ENCODE peak calls at places on chromosome 10, in nine cellular contexts. J is A549, X is heart left ventricle, Q is thyroid gland, Z is tibial artery, T is uterus, U is ovary, B is cardiac muscle cell, I is breast epithelium. H is an unnamed sample.

GRCh38 chr10:101777857-101778145 is 1.9 kb upstream of the FGF8 start:
- DNase-seq in J (peak), X (no peak), T (no peak), I (no peak), Z (peak), U (no peak), Q (no peak), B (no peak), H (no peak)

GRCh38 chr10:88467835-88468485 is 115.2 kb downstream of the RNLS start:
- DNase-seq in T (no peak), J (no peak), B (no peak), U (no peak), Q (no peak), X (no peak), Z (no peak), I (no peak), H (no peak)

GRCh38 chr10:46033602-46034011 is 3.2 kb upstream of the NCOA4 start:
- DNase-seq in J (peak), I (peak), X (no peak), Q (no peak), Z (no peak), U (no peak), B (peak), T (no peak), H (no peak)

GRCh38 chr10:133212853-133213494 is 17.0 kb upstream of the UTF1 start:
- DNase-seq in X (no peak), B (no peak), J (no peak), Q (no peak), T (no peak), I (no peak), Z (no peak), U (no peak), H (no peak)

GRCh38 chr10:103605359-103606156 is 112.1 kb downstream of the NEURL1 start:
- DNase-seq in U (peak), B (no peak), J (peak), I (no peak), T (peak), Z (peak), Q (peak), X (peak), H (peak)

GRCh38 chr10:70617798-70618568 is 15.4 kb upstream of the PRF1 start:
- DNase-seq in J (no peak), B (no peak), Z (no peak), X (no peak), U (no peak), T (no peak), I (no peak), Q (peak), H (no peak)

GRCh38 chr10:106619353-106619752 is 545.2 kb downstream of the SORCS1 start:
- DNase-seq in Z (no peak), I (no peak), B (no peak), U (no peak), Q (no peak), T (no peak), J (no peak), X (no peak), H (no peak)

GRCh38 chr10:3906511-3907111 is 121.6 kb upstream of the KLF6 start:
- DNase-seq in I (no peak), U (peak), T (no peak), X (no peak), J (no peak), Q (peak), B (no peak), Z (no peak), H (peak)

GRCh38 chr10:19605806-19606205 is 210.4 kb upstream of the PLXDC2 start:
- DNase-seq in Z (no peak), X (no peak), I (no peak), Q (no peak), B (no peak), T (no peak), J (no peak), U (no peak), H (no peak)

GRCh38 chr10:28366943-28367342 is 64.1 kb upstream of the MPP7 start:
- DNase-seq in X (no peak), T (no peak), B (no peak), J (no peak), Z (no peak), I (no peak), Q (no peak), U (no peak), H (no peak)

GRCh38 chr10:98400482-98400881 is 14.5 kb downstream of the PYROXD2 start:
- DNase-seq in J (no peak), T (no peak), B (no peak), I (no peak), U (no peak), Q (no peak), X (no peak), Z (no peak), H (no peak)

GRCh38 chr10:77159538-77160110 is 478.0 kb downstream of the KCNMA1 start:
- DNase-seq in U (no peak), B (no peak), T (no peak), J (no peak), Z (no peak), Q (no peak), I (no peak), X (no peak), H (no peak)
- H3K27ac ChIP-seq in U (no peak), B (no peak), T (peak), J (peak), Z (no peak), Q (no peak), I (no peak), X (no peak), H (no peak)

DNA sequence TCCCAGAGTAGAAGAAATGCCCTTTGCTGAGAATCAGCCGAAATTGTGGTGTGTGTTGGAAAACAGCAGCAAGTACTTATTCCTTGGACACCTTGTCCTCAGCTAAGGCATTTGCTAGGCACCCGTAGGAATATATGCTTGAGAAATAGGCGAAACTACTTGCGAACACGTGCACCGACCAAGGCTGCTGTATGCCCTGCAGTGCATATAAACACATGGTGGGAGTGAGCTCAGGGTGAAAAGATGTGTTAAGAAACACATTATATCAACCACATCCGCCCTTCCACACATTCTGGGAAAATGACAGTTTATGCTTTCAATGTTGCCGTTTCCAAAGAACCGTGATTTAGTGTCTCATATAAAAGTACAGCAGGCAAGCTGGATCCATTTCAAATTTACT is 199.2 kb downstream of the JCAD start:
- DNase-seq in J (no peak), X (no peak), T (no peak), U (no peak), I (no peak), Z (no peak), Q (no peak), B (no peak), H (no peak)
- H3K27ac ChIP-seq in J (no peak), X (no peak), T (peak), U (no peak), I (no peak), Z (peak), Q (peak), B (no peak), H (no peak)

GRCh38 chr10:61985715-61986114 is 84.2 kb downstream of the ARID5B start:
- DNase-seq in J (no peak), Z (no peak), X (no peak), Q (no peak), U (no peak), T (no peak), B (no peak), I (no peak), H (no peak)

GRCh38 chr10:61987951-61988379 is 86.5 kb downstream of the ARID5B start:
- DNase-seq in Z (no peak), I (no peak), T (no peak), U (no peak), J (no peak), X (no peak), Q (no peak), B (no peak), H (no peak)

GRCh38 chr10:61986357-61986756 is 84.9 kb downstream of the ARID5B start:
- DNase-seq in B (no peak), Q (no peak), I (no peak), U (no peak), T (no peak), X (no peak), Z (no peak), J (no peak), H (no peak)

GRCh38 chr10:61987537-61987936 is 86.0 kb downstream of the ARID5B start:
- DNase-seq in J (no peak), X (no peak), U (no peak), T (no peak), Q (no peak), Z (no peak), B (no peak), I (no peak), H (no peak)

GRCh38 chr10:61986788-61987187 is 85.3 kb downstream of the ARID5B start:
- DNase-seq in U (no peak), Q (no peak), Z (no peak), X (no peak), T (no peak), J (no peak), I (no peak), B (no peak), H (no peak)
- H3K27ac ChIP-seq in U (no peak), Q (no peak), Z (peak), X (no peak), T (peak), J (no peak), I (peak), B (no peak), H (peak)

DNA sequence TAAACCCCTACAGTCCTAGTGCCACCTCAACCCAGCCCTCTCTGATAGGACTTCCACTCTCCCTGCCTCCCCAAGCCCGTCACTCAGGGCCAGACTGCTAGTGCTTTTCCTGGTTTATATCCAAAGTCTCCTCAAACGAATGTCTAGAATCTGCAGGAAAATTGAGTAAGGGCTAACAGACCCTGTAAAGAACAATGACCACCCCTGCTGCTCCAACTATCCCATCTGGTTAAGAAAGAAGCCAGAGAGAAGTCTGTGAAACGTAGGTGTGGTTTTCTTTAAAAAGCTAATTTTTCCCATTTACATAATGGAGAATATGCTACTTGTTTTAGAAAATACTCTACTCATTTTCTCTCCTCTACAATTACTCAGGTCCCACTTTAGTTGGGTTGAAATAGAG is 72.5 kb downstream of the FAM13C start:
- DNase-seq in T (no peak), U (no peak), B (no peak), Z (no peak), I (no peak), Q (no peak), J (no peak), X (no peak), H (no peak)
- H3K27ac ChIP-seq in T (no peak), U (no peak), B (no peak), Z (no peak), I (no peak), Q (no peak), J (no peak), X (no peak), H (no peak)

GRCh38 chr10:131831561-131831960 is 69.2 kb upstream of the PPP2R2D start:
- DNase-seq in U (no peak), X (no peak), J (no peak), Q (no peak), Z (peak), I (no peak), T (no peak), B (no peak), H (no peak)
- H3K27ac ChIP-seq in U (no peak), X (no peak), J (no peak), Q (no peak), Z (no peak), I (no peak), T (no peak), B (no peak), H (no peak)

GRCh38 chr10:24320373-24320772 is 111.4 kb downstream of the KIAA1217 start:
- DNase-seq in B (no peak), J (no peak), X (no peak), I (no peak), Z (no peak), Q (no peak), T (no peak), U (no peak), H (no peak)
- H3K27ac ChIP-seq in B (no peak), J (no peak), X (no peak), I (no peak), Z (no peak), Q (no peak), T (no peak), U (no peak), H (no peak)

DNA sequence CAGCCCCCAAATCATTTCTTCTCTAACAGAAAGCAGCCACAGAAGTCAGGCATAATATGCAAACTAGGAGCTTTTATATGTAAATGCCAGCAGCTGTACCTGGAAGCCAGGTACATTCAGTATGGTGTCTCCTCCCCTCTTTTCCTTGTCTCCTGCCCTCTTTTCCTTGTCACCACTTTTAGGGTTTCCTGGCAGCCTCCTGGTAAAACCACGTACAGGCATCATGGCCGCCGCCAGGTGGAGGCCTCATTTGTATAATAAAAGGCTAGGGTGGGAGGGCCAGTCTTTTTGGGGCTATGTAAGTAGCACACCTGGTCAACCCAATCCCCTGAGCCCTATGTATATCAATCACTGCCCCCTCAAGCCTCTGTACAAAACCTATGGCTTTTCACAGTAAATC is 28.7 kb downstream of the PDZD8 start:
- DNase-seq in Z (no peak), T (no peak), U (no peak), X (no peak), B (no peak), I (no peak), J (no peak), Q (no peak), H (no peak)
- H3K27ac ChIP-seq in Z (no peak), T (no peak), U (no peak), X (no peak), B (no peak), I (no peak), J (peak), Q (no peak), H (no peak)

DNA sequence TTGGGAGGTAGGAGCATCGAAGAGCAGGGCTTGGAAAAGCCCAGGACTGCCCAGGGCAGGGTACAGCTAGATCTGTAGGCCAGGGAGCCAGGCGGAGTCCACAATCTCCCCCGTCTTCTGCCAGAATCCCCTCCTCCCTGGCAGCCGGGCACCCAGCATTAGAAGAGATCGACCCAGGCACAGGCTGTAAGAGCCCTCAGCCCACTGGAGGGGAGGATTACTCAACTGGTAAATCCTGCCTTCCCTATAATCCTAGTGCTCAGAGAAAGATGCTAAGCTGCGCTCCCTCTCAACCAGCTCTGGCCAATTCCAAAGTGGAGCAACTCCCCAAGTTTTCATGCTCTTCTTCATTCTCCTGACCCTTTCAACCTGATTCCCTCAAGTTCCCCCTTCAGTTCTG is 3.2 kb downstream of the SPOCK2 start:
- DNase-seq in X (no peak), B (no peak), U (no peak), Z (peak), T (no peak), Q (no peak), J (no peak), I (no peak), H (no peak)
- H3K27ac ChIP-seq in X (no peak), B (no peak), U (no peak), Z (no peak), T (no peak), Q (no peak), J (no peak), I (no peak), H (no peak)

GRCh38 chr10:44293306-44293778 is 91.6 kb downstream of the CXCL12 start:
- DNase-seq in J (no peak), B (no peak), Z (no peak), U (no peak), Q (no peak), I (no peak), X (no peak), T (no peak), H (no peak)
- H3K27ac ChIP-seq in J (no peak), B (no peak), Z (peak), U (peak), Q (peak), I (peak), X (peak), T (peak), H (no peak)